ENCODE peak calls at places on chromosome 12, in five cellular contexts. I, T, C, G and J are unnamed samples.

GRCh38 chr12:56469007-56469930 is 891 bp downstream of the SPRYD4 start:
- DNase-seq in G (no peak), C (no peak), T (peak; percentile 47), I (no peak), J (no peak)

GRCh38 chr12:131896811-131897270 is 2.4 kb downstream of the ULK1 start:
- DNase-seq in T (no peak), G (no peak), C (no peak), I (no peak), J (no peak)

GRCh38 chr12:123973552-123974341 is 732 bp downstream of the ZNF664 start:
- DNase-seq in T (no peak), G (no peak), C (no peak), I (peak; percentile 21), J (no peak)

GRCh38 chr12:122116707-122117535 is 38.4 kb downstream of the MLXIP start:
- DNase-seq in C (no peak), T (no peak), G (no peak), I (no peak), J (no peak)

GRCh38 chr12:128966411-128966810 is 113.1 kb downstream of the GLT1D1 start:
- DNase-seq in C (no peak), G (no peak), T (no peak), I (no peak), J (no peak)

GRCh38 chr12:122839907-122840554 is 4.8 kb downstream of the HIP1R start:
- DNase-seq in T (no peak), I (no peak), C (no peak), G (no peak), J (no peak)

GRCh38 chr12:91394903-91395302 is 212.3 kb upstream of the DCN start:
- DNase-seq in G (no peak), I (no peak), T (no peak), C (no peak), J (no peak)

GRCh38 chr12:113114447-113115178 is 20.9 kb downstream of the RASAL1 start:
- DNase-seq in T (no peak), G (no peak), C (no peak), I (no peak), J (no peak)

GRCh38 chr12:95173392-95174251 is 43.6 kb downstream of the FGD6 start:
- DNase-seq in C (no peak), G (no peak), T (peak; percentile 75), I (no peak), J (no peak)

GRCh38 chr12:30753761-30754382 is 879 bp downstream of the CAPRIN2 start:
- DNase-seq in G (no peak), I (no peak), T (no peak), C (no peak), J (no peak)

GRCh38 chr12:67520611-67521010 is 127.9 kb upstream of the DYRK2 start:
- DNase-seq in G (no peak), T (no peak), I (no peak), C (no peak), J (no peak)

GRCh38 chr12:67519824-67520433 is 128.6 kb upstream of the DYRK2 start:
- DNase-seq in I (no peak), T (no peak), G (peak; percentile 82), C (no peak), J (no peak)

GRCh38 chr12:67514502-67514901 is 134.0 kb upstream of the DYRK2 start:
- DNase-seq in C (no peak), G (no peak), T (no peak), I (no peak), J (no peak)

GRCh38 chr12:67515679-67516363 is 132.7 kb upstream of the DYRK2 start:
- DNase-seq in I (no peak), G (no peak), T (no peak), C (peak; percentile 51), J (no peak)

GRCh38 chr12:67517181-67517887 is 131.2 kb upstream of the DYRK2 start:
- DNase-seq in I (no peak), T (no peak), G (no peak), C (no peak), J (peak; percentile 16)
- TF ChIP-seq POLR2AphosphoS5 in I (no peak), T (no peak), G (no peak), C (no peak), J (no peak)

DNA sequence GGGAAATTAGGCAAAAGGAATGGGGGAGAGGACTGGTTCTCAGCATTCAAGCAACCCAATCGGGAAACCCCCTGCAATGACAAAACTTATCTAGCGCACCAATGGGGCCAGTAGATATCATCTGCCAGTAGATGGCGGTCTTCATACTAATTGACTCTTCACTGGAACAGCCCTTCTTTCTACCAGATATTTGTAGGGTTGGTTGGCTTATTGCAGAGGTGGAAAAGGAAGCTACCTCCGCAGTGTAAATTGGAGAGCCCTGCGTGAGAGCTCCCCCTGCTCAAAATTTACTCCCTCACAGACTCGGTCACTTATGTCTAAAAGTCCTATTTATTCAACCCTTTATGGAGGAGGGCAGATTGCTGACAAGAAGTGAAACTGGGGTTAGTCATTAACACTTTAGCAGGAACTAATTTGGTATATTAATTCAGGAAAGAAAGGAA is 166.1 kb upstream of the CCND2 start:
- DNase-seq in I (peak; percentile 55), C (peak; percentile 86), G (peak; percentile 15), T (peak; percentile 60), J (peak; percentile 26)
- TF ChIP-seq CTCF in I (peak; percentile 68), C (peak; percentile 86), G (peak; percentile 68), T (peak; percentile 67), J (peak; percentile 74)

GRCh38 chr12:107759410-107759809 is 1.5 kb downstream of the PRDM4 start:
- DNase-seq in T (peak; percentile 60), C (no peak), I (peak; percentile 23), G (no peak), J (peak; percentile 47)
- TF ChIP-seq ATF3 in T (peak; percentile 92), C (no peak), I (no peak), G (no peak), J (peak; percentile 27)

DNA sequence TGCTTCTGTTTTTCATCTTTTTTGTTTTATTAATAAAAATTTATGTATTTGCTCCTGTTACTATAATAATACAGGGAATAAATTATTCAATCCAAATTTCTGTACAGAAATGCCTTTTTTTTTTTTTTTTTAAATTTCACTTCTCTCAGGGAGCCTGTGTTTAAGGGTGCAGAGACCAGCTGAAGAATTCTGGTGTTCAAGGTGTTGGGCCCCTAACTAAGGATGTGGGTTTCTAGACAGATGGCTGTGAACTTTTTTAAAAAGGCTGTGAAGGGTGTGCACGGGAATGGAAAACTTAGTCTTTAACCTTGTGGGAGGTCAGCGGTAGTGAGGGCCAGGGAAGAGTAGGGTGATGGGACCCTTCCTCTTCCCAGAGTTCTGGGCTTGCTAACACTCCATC is 1.3 kb upstream of the DTX3 start:
- DNase-seq in C (no peak), I (no peak), T (no peak), G (no peak), J (no peak)
- TF ChIP-seq POLR2AphosphoS5 in C (no peak), I (no peak), T (no peak), G (no peak), J (no peak)

GRCh38 chr12:51692016-51692415 is 101.0 kb downstream of the SCN8A start:
- DNase-seq in G (no peak), C (no peak), T (no peak), I (no peak), J (no peak)

GRCh38 chr12:51689972-51690371 is 98.9 kb downstream of the SCN8A start:
- DNase-seq in C (no peak), G (no peak), T (no peak), I (no peak), J (no peak)

GRCh38 chr12:51695241-51696010 is 104.4 kb downstream of the SCN8A start:
- DNase-seq in I (no peak), G (no peak), C (no peak), T (no peak), J (no peak)

GRCh38 chr12:51694146-51694545 is 103.1 kb downstream of the SCN8A start:
- DNase-seq in C (no peak), G (no peak), I (peak; percentile 64), T (no peak), J (no peak)

GRCh38 chr12:51693569-51693968 is 102.5 kb downstream of the SCN8A start:
- DNase-seq in T (no peak), I (no peak), C (no peak), G (no peak), J (no peak)
- TF ChIP-seq CTCF in T (no peak), I (no peak), C (no peak), G (no peak), J (no peak)

GRCh38 chr12:108667349-108667748 is 33.7 kb upstream of the SELPLG start:
- DNase-seq in G (no peak), C (no peak), I (peak; percentile 12), T (no peak), J (no peak)
- TF ChIP-seq ATF3 in G (no peak), C (no peak), I (no peak), T (no peak), J (no peak)

DNA sequence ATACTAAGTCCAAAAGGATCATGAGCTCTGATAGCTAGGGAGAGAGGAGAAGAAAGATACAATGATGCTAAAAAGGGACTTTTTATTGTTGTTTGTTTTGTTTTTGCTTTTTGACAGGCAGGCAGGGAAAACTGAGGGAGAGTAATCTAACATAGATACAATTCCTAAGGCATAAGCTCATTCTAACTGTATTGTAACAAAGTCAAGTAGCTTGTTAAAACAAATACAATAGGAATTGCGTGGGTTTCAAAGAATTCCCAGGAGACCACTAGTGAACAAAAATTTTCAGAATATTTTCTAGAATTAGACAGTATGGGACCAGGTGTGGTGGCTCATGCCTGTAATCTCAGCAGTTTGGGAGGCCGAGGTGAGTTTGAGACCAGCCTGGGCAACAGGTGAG is 19.0 kb upstream of the PLEKHA5 start:
- DNase-seq in I (no peak), G (no peak), C (no peak), T (no peak), J (no peak)
- TF ChIP-seq POLR2AphosphoS5 in I (no peak), G (no peak), C (no peak), T (no peak), J (no peak)

GRCh38 chr12:75820848-75821578 is 210.6 kb downstream of the PHLDA1 start:
- DNase-seq in I (no peak), G (no peak), C (no peak), T (no peak), J (no peak)
- TF ChIP-seq CTCF in I (no peak), G (no peak), C (no peak), T (no peak), J (no peak)